ENCODE peak calls at places on chromosome 21, in eight cellular contexts. E is HFF-Myc; J is naive thymus-derived CD4-positive, alpha-beta T cell; H is lower lobe of right lung; T is NCI-H2081; R is activated CD8-positive, alpha-beta T cell treated with anti-CD3 and anti-CD28 coated beads for 36 hours; Y is HEK293T; Z is GM23248. N is an unnamed sample.
A peak's percentile ranks its signal among the peaks of the same experiment; 100 is the strongest.

GRCh38 chr21:27246741-27247140 is 279.9 kb upstream of the ADAMTS5 start:
- DNase-seq in Z (peak; percentile 85), H (no peak), T (no peak), R (no peak), Y (no peak), J (no peak), E (no peak), N (peak; percentile 1)

GRCh38 chr21:15686506-15686905 is 43.3 kb upstream of the USP25 start:
- DNase-seq in Z (no peak), R (no peak), E (no peak), J (no peak), T (no peak), H (no peak), Y (no peak), N (no peak)

GRCh38 chr21:31557956-31558838 is 101.3 kb upstream of the SOD1 start:
- DNase-seq in R (peak; percentile 53), H (no peak), E (no peak), J (peak; percentile 31), Y (peak; percentile 60), Z (peak; percentile 9), T (peak; percentile 43), N (no peak)

GRCh38 chr21:39444406-39445145 is 1.0 kb downstream of the LCA5L start:
- DNase-seq in Z (peak; percentile 75), Y (no peak), E (no peak), R (peak; percentile 12), T (no peak), J (no peak), H (no peak), N (no peak)

GRCh38 chr21:42061866-42062542 is 9.1 kb upstream of the UMODL1 start:
- DNase-seq in Y (no peak), Z (peak; percentile 20), H (no peak), T (no peak), J (no peak), R (peak; percentile 77), E (no peak), N (no peak)

GRCh38 chr21:18913914-18914313 is 510.3 kb upstream of the TMPRSS15 start:
- DNase-seq in H (no peak), Y (no peak), T (no peak), Z (no peak), J (no peak), E (no peak), R (no peak), N (no peak)

GRCh38 chr21:43859747-43860214 is 5.2 kb upstream of the AGPAT3 start:
- DNase-seq in E (no peak), T (no peak), Z (no peak), H (no peak), J (no peak), Y (no peak), R (no peak), N (no peak)

GRCh38 chr21:45868086-45868485 is 113.5 kb upstream of the COL6A1 start:
- DNase-seq in E (no peak), R (no peak), Z (no peak), J (no peak), T (no peak), Y (no peak), H (peak; percentile 37), N (no peak)

GRCh38 chr21:45496151-45496967 is 45.9 kb downstream of the SLC19A1 start:
- DNase-seq in H (peak; percentile 10), E (no peak), R (no peak), Y (no peak), J (no peak), Z (no peak), T (no peak), N (no peak)

GRCh38 chr21:36470294-36470693 is 9.6 kb downstream of the CLDN14 start:
- DNase-seq in H (no peak), Z (no peak), J (no peak), T (no peak), R (no peak), Y (no peak), E (no peak), N (no peak)

GRCh38 chr21:45556645-45557601 is 14.7 kb upstream of the SLC19A1 start:
- DNase-seq in J (no peak), T (no peak), Z (peak; percentile 44), Y (no peak), H (peak; percentile 51), R (no peak), E (no peak), N (no peak)

GRCh38 chr21:26626187-26626586 is 53.1 kb upstream of the CYYR1 start:
- DNase-seq in T (no peak), J (no peak), Z (no peak), H (no peak), E (no peak), Y (no peak), R (no peak), N (no peak)

GRCh38 chr21:33121715-33122475 is 52.0 kb downstream of the OLIG1 start:
- DNase-seq in R (no peak), H (no peak), T (no peak), E (no peak), Z (peak; percentile 12), Y (peak; percentile 75), J (no peak), N (peak; percentile 58)

GRCh38 chr21:42841156-42841915 is 38.0 kb downstream of the WDR4 start:
- DNase-seq in E (no peak), T (no peak), Y (no peak), J (no peak), Z (no peak), R (no peak), H (peak; percentile 25), N (no peak)

GRCh38 chr21:40054403-40054802 is 187.2 kb downstream of the PCP4 start:
- DNase-seq in H (peak; percentile 88), Y (no peak), E (no peak), T (peak; percentile 94), Z (no peak), R (no peak), J (no peak), N (no peak)

GRCh38 chr21:17387030-17387617 is 125.7 kb upstream of the CXADR start:
- DNase-seq in J (peak; percentile 58), H (no peak), Z (peak; percentile 68), R (peak; percentile 62), E (peak; percentile 48), Y (peak; percentile 62), T (peak; percentile 60), N (peak; percentile 82)

N was measured in SK-MEL-5.